ENCODE peak calls at places on chromosomes 4 and X, in nine cellular contexts. K is psoas muscle, X is fibroblast of lung, G is SK-N-SH, W is IMR-90, F is body of pancreas, L is K562, T is Peyer's patch, O is tibial artery. I is an unnamed sample. For H3K4me1, the result is how much of the 10 kb centered on the place peaks cover.

GRCh38 chr4:160283081-160283480 is 1180.2 kb downstream of the RAPGEF2 start:
- DNase-seq in W (no peak), G (no peak), X (no peak), L (no peak), K (no peak), T (no peak), O (no peak), F (no peak), I (no peak)

GRCh38 chr4:90495211-90495610 is 368.0 kb downstream of the CCSER1 start:
- DNase-seq in K (no peak), F (no peak), T (no peak), W (no peak), X (no peak), G (peak), L (no peak), O (no peak), I (no peak)

GRCh38 chrX:14919421-14919820 is 46.2 kb downstream of the MOSPD2 start:
- DNase-seq in G (no peak), F (no peak), T (no peak), W (no peak), L (no peak), O (no peak), K (no peak), X (no peak), I (no peak)

GRCh38 chr4:34814266-34814665 is 1430.0 kb downstream of the ARAP2 start:
- DNase-seq in X (no peak), G (no peak), W (no peak), L (no peak), O (no peak), T (no peak), F (no peak), K (no peak), I (no peak)

GRCh38 chrX:154793084-154793483 is 12.2 kb downstream of the MPP1 start:
- DNase-seq in W (no peak), F (no peak), L (no peak), O (no peak), K (no peak), T (no peak), G (no peak), X (no peak), I (no peak)

GRCh38 chrX:133658244-133658911 is 243.1 kb upstream of the GPC4 start:
- DNase-seq in K (no peak), F (no peak), W (no peak), T (no peak), G (no peak), O (no peak), L (no peak), X (no peak), I (no peak)

GRCh38 chr4:41509411-41510008 is 28.4 kb upstream of the LIMCH1 start:
- DNase-seq in F (peak), G (no peak), O (peak), X (no peak), W (no peak), T (no peak), K (no peak), L (no peak), I (no peak)

GRCh38 chr4:160745126-160745525 is 1418.7 kb downstream of the FSTL5 start:
- DNase-seq in W (no peak), F (no peak), K (no peak), G (no peak), O (no peak), L (no peak), T (no peak), X (no peak), I (no peak)

GRCh38 chrX:140949231-140949630 is 53.2 kb upstream of the SPANXB1 start:
- DNase-seq in X (peak), T (no peak), O (no peak), G (no peak), K (no peak), W (no peak), F (no peak), L (no peak), I (no peak)

GRCh38 chr4:40446785-40447184 is 111.7 kb downstream of the CHRNA9 start:
- DNase-seq in F (no peak), T (no peak), L (no peak), X (no peak), K (no peak), W (peak), O (no peak), G (no peak), I (no peak)

GRCh38 chr4:32192991-32193390 is 1472.8 kb downstream of the PCDH7 start:
- DNase-seq in G (no peak), T (no peak), F (no peak), L (no peak), X (no peak), K (no peak), O (no peak), W (no peak), I (no peak)

GRCh38 chr4:110959041-110959643 is 336.3 kb upstream of the PITX2 start:
- DNase-seq in O (no peak), W (peak), F (no peak), K (no peak), X (peak), G (no peak), L (no peak), T (no peak), I (no peak)

GRCh38 chr4:53635697-53636483 is 44.6 kb upstream of the LNX1 start:
- DNase-seq in L (no peak), X (peak), T (no peak), O (no peak), W (no peak), G (no peak), F (no peak), K (no peak), I (no peak)

GRCh38 chrX:48957477-48957826 is at the start of gene OTUD5:
- DNase-seq in W (no peak), L (peak), K (peak), G (peak), X (no peak), T (peak), O (peak), F (peak), I (no peak)

GRCh38 chr4:22391548-22391947 is 124.3 kb downstream of the ADGRA3 start:
- DNase-seq in G (no peak), T (no peak), F (no peak), K (no peak), O (no peak), W (peak), X (peak), L (no peak), I (no peak)

GRCh38 chr4:26323807-26324206 is 3.0 kb downstream of the RBPJ start:
- DNase-seq in O (no peak), T (no peak), K (no peak), F (no peak), X (peak), L (no peak), W (peak), G (no peak), I (no peak)

GRCh38 chrX:20124964-20125363 is 8.3 kb upstream of the MAP7D2 start:
- DNase-seq in F (no peak), K (no peak), W (no peak), T (no peak), X (no peak), G (no peak), L (no peak), O (no peak), I (no peak)

GRCh38 chrX:138946941-138947340 is 235.4 kb upstream of the FGF13 start:
- DNase-seq in G (no peak), K (no peak), T (no peak), F (no peak), W (no peak), X (no peak), L (no peak), O (no peak), I (no peak)

GRCh38 chr4:48110452-48110978 is 23.5 kb downstream of the TXK start:
- DNase-seq in T (no peak), L (no peak), K (no peak), O (no peak), F (no peak), X (no peak), G (no peak), W (no peak), I (no peak)

GRCh38 chrX:14056201-14056600 is 26.5 kb upstream of the GEMIN8 start:
- DNase-seq in W (peak), L (no peak), T (no peak), K (no peak), O (no peak), X (no peak), F (no peak), G (no peak), I (no peak)

GRCh38 chrX:112636951-112637541 is 42.7 kb downstream of the LHFPL1 start:
- DNase-seq in F (no peak), W (peak), L (no peak), K (no peak), X (peak), G (no peak), O (no peak), T (no peak), I (no peak)

GRCh38 chr4:85952982-85953650 is 406.7 kb downstream of the MAPK10 start:
- DNase-seq in K (no peak), T (no peak), W (no peak), O (no peak), X (no peak), L (no peak), F (no peak), G (no peak), I (no peak)

GRCh38 chrX:84469226-84469625 is 33.0 kb downstream of the HDX start:
- DNase-seq in G (peak), K (no peak), L (no peak), F (no peak), T (no peak), O (no peak), X (peak), W (peak), I (no peak)

GRCh38 chr4:3287972-3288570 is 4.8 kb upstream of the RGS12 start:
- DNase-seq in K (no peak), X (no peak), G (no peak), W (no peak), F (no peak), L (no peak), T (no peak), O (peak), I (no peak)

GRCh38 chr4:145618210-145618911 is 824 bp upstream of the MMAA start:
- DNase-seq in K (peak), L (peak), T (peak), F (peak), O (no peak), W (no peak), X (no peak), G (peak), I (no peak)

DNA sequence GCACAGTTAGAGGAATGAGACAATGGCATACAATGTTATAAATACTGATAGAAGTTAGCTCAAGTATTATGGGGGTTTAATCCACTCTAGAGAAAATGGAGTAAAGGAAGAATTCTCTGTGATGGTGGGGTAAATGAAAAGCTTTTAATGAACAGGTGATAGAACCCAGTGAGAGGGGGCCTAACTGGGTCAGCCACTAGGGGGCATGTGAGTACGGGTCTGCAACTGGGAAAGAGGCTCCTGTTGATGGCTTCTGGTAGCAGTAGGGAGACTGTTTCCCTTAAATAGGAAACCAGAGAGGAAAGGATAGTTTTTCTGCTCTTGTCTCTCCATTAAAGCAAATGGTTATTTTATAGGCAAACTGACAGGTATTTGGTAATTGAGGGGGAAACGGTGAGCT is 132.8 kb upstream of the GPR101 start:
- DNase-seq in G (peak), K (no peak), L (peak), O (no peak), X (no peak), W (no peak), T (no peak), F (peak), I (no peak)
- TF ChIP-seq CTCF in G (peak), K (no peak), L (peak), O (no peak), X (no peak), W (no peak), T (no peak), F (no peak), I (no peak)

GRCh38 chr4:151097759-151098158 is 1.7 kb upstream of the RPS3A start:
- DNase-seq in F (no peak), T (no peak), O (no peak), W (no peak), G (no peak), X (no peak), K (no peak), L (no peak), I (no peak)

GRCh38 chr4:151099226-151099975 is at the start of gene RPS3A:
- DNase-seq in T (peak), O (peak), W (peak), G (peak), L (peak), F (peak), X (peak), K (peak), I (peak)

GRCh38 chr4:151100517-151100916 is 1.1 kb downstream of the RPS3A start:
- DNase-seq in X (no peak), T (no peak), L (no peak), F (no peak), W (no peak), G (no peak), O (no peak), K (no peak), I (no peak)

GRCh38 chr4:151099976-151100417 is 569 bp downstream of the RPS3A start:
- DNase-seq in F (no peak), X (peak), O (no peak), L (no peak), G (peak), K (no peak), W (peak), T (no peak), I (no peak)

DNA sequence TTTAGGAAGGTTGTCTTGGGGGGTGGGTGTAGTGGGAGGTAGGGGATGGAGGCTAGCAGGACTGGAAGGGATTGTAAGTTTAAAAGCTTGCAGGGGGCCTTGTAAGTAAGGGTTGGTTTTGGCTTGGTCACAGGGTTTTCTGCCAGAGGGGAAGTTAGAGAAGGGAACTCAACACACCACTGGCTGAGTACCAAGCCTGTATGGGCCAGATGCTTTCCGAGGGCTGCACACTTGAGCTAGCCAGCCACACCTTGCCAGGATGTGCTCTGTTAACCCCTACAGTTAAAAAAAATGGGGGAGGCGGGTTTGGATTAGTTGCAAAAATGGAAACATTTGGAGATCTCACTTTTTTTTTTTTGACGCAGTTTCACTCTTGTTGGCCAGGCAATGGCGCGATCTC is 1.2 kb upstream of the RPS3A start:
- DNase-seq in W (no peak), X (no peak), K (no peak), O (no peak), L (no peak), G (no peak), F (no peak), T (no peak), I (no peak)
- H3K4me1 ChIP-seq in W (under half), X (under half), K (under half), O (under half), L (under half), G (under half), F (under half), T (under half), I (under half)

GRCh38 chr4:132818091-132818490 is 331.0 kb upstream of the PCDH10 start:
- DNase-seq in K (no peak), O (no peak), T (no peak), W (no peak), L (peak), X (no peak), F (no peak), G (peak), I (no peak)
- TF ChIP-seq CTCF in K (no peak), O (no peak), T (no peak), W (no peak), L (no peak), X (no peak), F (no peak), G (peak), I (no peak)

GRCh38 chr4:5755679-5756078 is 44.7 kb downstream of the EVC start:
- DNase-seq in L (no peak), F (no peak), W (no peak), O (peak), T (no peak), G (no peak), K (no peak), X (no peak), I (no peak)
- H3K4me1 ChIP-seq in L (under half), F (under half), W (under half), O (under half), T (under half), G (under half), K (under half), X (under half), I (half or more)

DNA sequence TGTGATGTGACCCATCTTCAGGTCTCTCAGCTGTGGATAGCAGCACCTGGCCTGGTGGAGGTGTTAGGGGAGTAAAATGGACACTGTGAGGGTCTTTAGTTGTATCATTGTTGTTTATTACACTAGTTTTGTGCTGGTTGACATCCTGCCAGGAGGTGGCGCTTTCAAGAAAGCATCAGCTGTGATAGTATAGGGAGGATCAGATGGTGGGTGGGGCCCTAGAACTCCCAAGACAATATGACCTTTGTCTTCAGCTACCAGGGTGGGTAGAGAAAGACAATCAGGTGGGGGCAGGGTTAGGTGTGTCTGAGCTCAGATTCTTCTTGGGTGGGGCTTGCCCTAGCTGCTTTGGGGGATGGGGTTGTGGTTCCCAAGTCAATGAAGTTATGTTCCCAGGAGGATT is 162.8 kb downstream of the PPP1R2C start:
- DNase-seq in G (no peak), F (peak), L (peak), T (no peak), O (no peak), X (no peak), K (no peak), W (no peak), I (no peak)
- TF ChIP-seq CTCF in G (peak), F (no peak), L (no peak), T (no peak), O (no peak), X (no peak), K (no peak), W (no peak), I (no peak)

GRCh38 chr4:5589495-5589894 is 118.9 kb downstream of the EVC2 start:
- DNase-seq in K (no peak), G (no peak), X (no peak), O (no peak), F (no peak), L (no peak), T (no peak), W (no peak), I (no peak)
- H3K4me1 ChIP-seq in K (under half), G (under half), X (under half), O (under half), F (under half), L (under half), T (under half), W (under half), I (under half)

GRCh38 chr4:13928214-13928613 is 300.7 kb upstream of the BOD1L1 start:
- DNase-seq in O (no peak), L (no peak), K (no peak), W (no peak), F (no peak), T (no peak), X (no peak), G (no peak), I (no peak)
- TF ChIP-seq CTCF in O (no peak), L (no peak), K (no peak), W (no peak), F (no peak), T (no peak), X (no peak), G (no peak), I (no peak)

DNA sequence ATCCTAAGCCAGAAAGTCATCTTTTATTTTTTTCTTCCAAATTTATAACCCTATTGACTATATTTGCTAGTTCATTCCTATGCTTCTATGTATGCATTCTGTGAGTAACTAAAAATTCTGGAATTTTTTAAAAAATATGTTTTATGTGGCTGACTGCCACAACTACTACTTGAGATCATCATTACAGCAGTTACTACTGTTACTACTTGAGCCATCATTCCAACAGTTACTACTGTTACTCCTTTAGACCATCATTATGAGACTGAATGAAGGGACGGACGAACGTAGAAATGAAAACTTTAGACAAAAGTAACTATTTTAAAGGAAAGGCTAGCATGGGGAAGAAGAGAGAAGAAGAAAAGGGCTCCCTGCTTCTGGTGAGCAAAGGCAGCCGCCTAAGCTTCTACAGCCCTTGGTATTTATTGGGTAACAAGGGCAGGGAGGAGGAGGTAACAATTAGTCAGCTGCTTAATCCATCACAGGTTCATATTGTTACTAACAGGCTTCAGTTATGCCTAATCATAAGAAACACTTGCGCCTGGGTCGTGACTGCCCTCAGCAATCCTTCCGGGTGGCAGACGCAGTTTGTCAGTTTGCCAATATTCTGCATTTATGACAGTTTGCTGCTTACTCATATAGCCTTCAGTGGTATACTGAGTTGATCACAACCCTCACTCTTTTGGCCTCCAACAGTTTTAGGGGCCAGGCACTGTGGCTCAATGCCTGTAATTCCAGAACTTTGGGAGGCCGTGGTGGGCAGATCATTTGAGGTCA is 80.5 kb downstream of the PDLIM5 start:
- DNase-seq in L (peak), W (peak), O (no peak), T (no peak), G (no peak), F (no peak), X (peak), K (peak), I (peak)
- H3K4me1 ChIP-seq in L (under half), W (under half), O (half or more), T (under half), G (under half), F (half or more), X (under half), K (half or more), I (half or more)

GRCh38 chr4:108611360-108611759 is 9.0 kb upstream of the RPL34 start:
- DNase-seq in K (no peak), G (no peak), X (peak), F (no peak), W (no peak), L (no peak), T (no peak), O (no peak), I (no peak)
- TF ChIP-seq CTCF in K (no peak), G (no peak), X (peak), F (no peak), W (no peak), L (no peak), T (no peak), O (no peak), I (no peak)

GRCh38 chr4:183393446-183393845 is 51.0 kb upstream of the CDKN2AIP start:
- DNase-seq in G (no peak), T (no peak), L (no peak), O (peak), K (no peak), F (no peak), W (no peak), X (no peak), I (no peak)
- H3K4me1 ChIP-seq in G (under half), T (under half), L (under half), O (under half), K (under half), F (under half), W (under half), X (under half), I (under half)